ENCODE peak calls at places on chromosomes 13 and 19, in five cellular contexts. M is choroid plexus epithelial cell, R is colonic mucosa, N is NCI-H2081, E is nephron progenitor cell. G is an unnamed sample.

GRCh38 chr19:34508540-34508939 is 27.0 kb downstream of the WTIP start:
- DNase-seq in M (no peak), R (no peak), N (no peak), E (no peak), G (peak; percentile 71)

GRCh38 chr13:114130708-114131580 is 1.5 kb downstream of the RASA3 start:
- DNase-seq in M (peak; percentile 86), R (peak; percentile 47), N (peak; percentile 23), E (peak; percentile 59), G (peak; percentile 77)

GRCh38 chr19:917323-918151 is at the start of gene KISS1R:
- DNase-seq in M (no peak), R (no peak), N (peak; percentile 51), E (peak; percentile 72), G (peak; percentile 69)

GRCh38 chr13:45396548-45397095 is 21.6 kb downstream of the SLC25A30 start:
- DNase-seq in M (no peak), R (no peak), N (no peak), E (no peak), G (no peak)

GRCh38 chr19:44738603-44739585 is 9.6 kb upstream of the BCL3 start:
- DNase-seq in M (no peak), R (peak; percentile 68), N (no peak), E (no peak), G (no peak)

GRCh38 chr19:13104848-13105646 is 2.4 kb upstream of the LYL1 start:
- DNase-seq in M (no peak), R (no peak), N (no peak), E (no peak), G (no peak)

GRCh38 chr13:35908221-35908620 is 223.0 kb downstream of the DCLK1 start:
- DNase-seq in M (no peak), R (no peak), N (no peak), E (no peak), G (no peak)

GRCh38 chr13:36736119-36736726 is 62.4 kb downstream of the SERTM1 start:
- DNase-seq in M (peak; percentile 82), R (peak; percentile 31), N (peak; percentile 57), E (peak; percentile 61), G (peak; percentile 57)

GRCh38 chr19:18562086-18562485 is 4.4 kb downstream of the KXD1 start:
- DNase-seq in M (no peak), R (no peak), N (no peak), E (no peak), G (no peak)